ENCODE peak calls at places on chromosome 12, in eight cellular contexts. E is choroid plexus epithelial cell, A is esophagus squamous epithelium, I is omental fat pad, C is GM12891, H is NCI-H1092 treated with DMSO at 0.1 percent for 48 hours, S is NCI-H1105, R is tibial artery. U is an unnamed sample.

GRCh38 chr12:14950982-14951746 is 10.2 kb downstream of the ARHGDIB start:
- DNase-seq in E (peak; percentile 37), A (no peak), I (no peak), C (no peak), H (no peak), S (no peak), R (no peak), U (no peak)

GRCh38 chr12:98402081-98402480 is 113.3 kb upstream of the TMPO start:
- DNase-seq in E (peak; percentile 24), A (no peak), I (no peak), C (no peak), H (no peak), S (no peak), R (no peak), U (no peak)

GRCh38 chr12:1920971-1921370 is 2.5 kb upstream of the CACNA2D4 start:
- DNase-seq in E (no peak), A (no peak), I (no peak), C (no peak), H (no peak), S (no peak), R (no peak), U (no peak)

GRCh38 chr12:19203539-19204506 is 74.3 kb downstream of the PLEKHA5 start:
- DNase-seq in E (no peak), A (no peak), I (no peak), C (no peak), H (no peak), S (no peak), R (no peak), U (no peak)

GRCh38 chr12:43882578-43883178 is 46.8 kb downstream of the TMEM117 start:
- DNase-seq in E (peak; percentile 87), A (no peak), I (no peak), C (peak; percentile 14), H (peak; percentile 67), S (peak; percentile 54), R (no peak), U (peak; percentile 41)

GRCh38 chr12:112837629-112838191 is 46.2 kb downstream of the RPH3A start:
- DNase-seq in E (peak; percentile 77), A (no peak), I (no peak), C (no peak), H (peak; percentile 12), S (no peak), R (no peak), U (no peak)

GRCh38 chr12:62215506-62215905 is 44.7 kb upstream of the USP15 start:
- DNase-seq in E (no peak), A (no peak), I (no peak), C (no peak), H (no peak), S (no peak), R (no peak), U (no peak)

GRCh38 chr12:57842342-57843294 is 3.9 kb downstream of the CTDSP2 start:
- DNase-seq in E (peak; percentile 50), A (no peak), I (no peak), C (no peak), H (no peak), S (no peak), R (no peak), U (no peak)

GRCh38 chr12:5260086-5260485 is 171.8 kb upstream of the NTF3 start:
- DNase-seq in E (no peak), A (no peak), I (no peak), C (no peak), H (no peak), S (no peak), R (no peak), U (no peak)

GRCh38 chr12:50678650-50679049 is 85.3 kb upstream of the ATF1 start:
- DNase-seq in E (no peak), A (no peak), I (no peak), C (no peak), H (no peak), S (no peak), R (no peak), U (no peak)

GRCh38 chr12:115508990-115509389 is 768.5 kb downstream of the MED13L start:
- DNase-seq in E (no peak), A (no peak), I (no peak), C (no peak), H (no peak), S (no peak), R (no peak), U (no peak)

GRCh38 chr12:95637010-95637409 is 85.7 kb upstream of the USP44 start:
- DNase-seq in E (no peak), A (no peak), I (no peak), C (no peak), H (no peak), S (no peak), R (no peak), U (no peak)

GRCh38 chr12:48812389-48812788 is 5.9 kb upstream of the CACNB3 start:
- DNase-seq in E (no peak), A (no peak), I (no peak), C (no peak), H (no peak), S (no peak), R (no peak), U (no peak)

GRCh38 chr12:57756406-57757341 is 1.8 kb downstream of the MARCHF9 start:
- DNase-seq in E (peak; percentile 41), A (no peak), I (no peak), C (peak; percentile 64), H (no peak), S (no peak), R (no peak), U (no peak)

GRCh38 chr12:188910-189621 is 24.9 kb downstream of the SLC6A12 start:
- DNase-seq in E (peak; percentile 64), A (no peak), I (no peak), C (peak; percentile 81), H (peak; percentile 52), S (no peak), R (no peak), U (no peak)

GRCh38 chr12:52692253-52692652 is 11.1 kb downstream of the KRT77 start:
- DNase-seq in E (no peak), A (no peak), I (no peak), C (no peak), H (no peak), S (no peak), R (no peak), U (no peak)

GRCh38 chr12:122646568-122647220 is 56.5 kb downstream of the HCAR2 start:
- DNase-seq in E (peak; percentile 90), A (no peak), I (no peak), C (no peak), H (no peak), S (no peak), R (peak; percentile 25), U (no peak)

GRCh38 chr12:16555630-16556029 is 50.3 kb downstream of the LMO3 start:
- DNase-seq in E (peak; percentile 48), A (no peak), I (no peak), C (no peak), H (no peak), S (no peak), R (no peak), U (no peak)

GRCh38 chr12:52232916-52233461 is at the start of gene KRT7:
- DNase-seq in E (no peak), A (no peak), I (peak; percentile 22), C (no peak), H (no peak), S (no peak), R (no peak), U (no peak)

GRCh38 chr12:126191037-126191891 is 1126.0 kb downstream of the AACS start:
- DNase-seq in E (no peak), A (no peak), I (no peak), C (no peak), H (no peak), S (peak; percentile 50), R (no peak), U (no peak)

GRCh38 chr12:76153616-76154015 is 69.1 kb upstream of the NAP1L1 start:
- DNase-seq in E (no peak), A (no peak), I (no peak), C (no peak), H (no peak), S (no peak), R (no peak), U (no peak)

GRCh38 chr12:124396544-124397398 is 101.9 kb downstream of the RFLNA start:
- DNase-seq in E (no peak), A (no peak), I (no peak), C (no peak), H (peak; percentile 5), S (no peak), R (peak; percentile 54), U (no peak)

U was measured in NCI-H2227 treated with DMSO at 0.1 percent for 48 hours.